ENCODE peak calls at places on chromosomes 13 and 19, in six cellular contexts. D, T, R, G, I and Z are unnamed samples.

GRCh38 chr19:3229888-3230496 is 5.5 kb downstream of the CELF5 start:
- DNase-seq in D (no peak), R (no peak), I (no peak), T (no peak), G (no peak), Z (no peak)

GRCh38 chr19:51102991-51103390 is 5.2 kb downstream of the CTU1 start:
- DNase-seq in G (no peak), D (no peak), R (no peak), I (no peak), T (no peak), Z (no peak)

GRCh38 chr19:45477713-45478453 is 10.1 kb downstream of the FOSB start:
- DNase-seq in T (no peak), R (no peak), I (no peak), G (no peak), D (no peak), Z (no peak)

GRCh38 chr19:43546581-43546980 is 13.6 kb downstream of the ZNF575 start:
- DNase-seq in G (no peak), R (no peak), T (no peak), I (no peak), D (no peak), Z (no peak)

GRCh38 chr13:106103779-106104178 is 431.7 kb downstream of the EFNB2 start:
- DNase-seq in R (no peak), I (no peak), D (no peak), T (no peak), G (no peak), Z (no peak)

GRCh38 chr13:32010137-32010536 is 21.4 kb upstream of the FRY start:
- DNase-seq in G (peak; percentile 21), D (no peak), T (no peak), I (no peak), R (no peak), Z (no peak)

GRCh38 chr19:47239152-47239551 is 8.2 kb upstream of the BBC3 start:
- DNase-seq in R (no peak), T (no peak), G (no peak), I (no peak), D (no peak), Z (no peak)

GRCh38 chr19:19615086-19615485 is 3.4 kb downstream of the PBX4 start:
- DNase-seq in R (no peak), T (no peak), I (no peak), D (no peak), G (no peak), Z (no peak)

GRCh38 chr19:38793186-38793585 is 4.2 kb downstream of the LGALS7B start:
- DNase-seq in I (no peak), D (no peak), T (no peak), R (no peak), G (peak; percentile 32), Z (peak; percentile 3)

GRCh38 chr19:28823338-28823961 is 389.5 kb downstream of the UQCRFS1 start:
- DNase-seq in R (no peak), I (no peak), D (no peak), G (no peak), T (no peak), Z (peak; percentile 54)

GRCh38 chr19:11580665-11581418 is 3.4 kb upstream of the ACP5 start:
- DNase-seq in T (no peak), R (no peak), I (no peak), G (no peak), D (no peak), Z (no peak)

GRCh38 chr13:106083620-106084350 is 451.7 kb downstream of the EFNB2 start:
- DNase-seq in T (no peak), G (peak; percentile 26), I (peak; percentile 41), D (no peak), R (peak; percentile 31), Z (peak; percentile 56)

GRCh38 chr13:98150836-98151489 is 8.1 kb downstream of the FARP1 start:
- DNase-seq in R (no peak), G (no peak), T (no peak), I (no peak), D (no peak), Z (no peak)

GRCh38 chr19:33812388-33813330 is 16.0 kb downstream of the KCTD15 start:
- DNase-seq in D (no peak), G (no peak), R (no peak), T (peak; percentile 56), I (no peak), Z (no peak)

GRCh38 chr13:62357887-62358645 is 942.4 kb upstream of the PCDH20 start:
- DNase-seq in T (no peak), I (peak; percentile 18), G (peak; percentile 5), D (no peak), R (peak; percentile 65), Z (peak; percentile 63)

GRCh38 chr13:71118779-71119364 is 748.1 kb downstream of the DACH1 start:
- DNase-seq in G (no peak), R (no peak), T (no peak), I (no peak), D (no peak), Z (no peak)

GRCh38 chr19:30402790-30403189 is 30.6 kb downstream of the ZNF536 start:
- DNase-seq in I (no peak), D (no peak), G (no peak), R (no peak), T (no peak), Z (peak; percentile 33)

GRCh38 chr13:28324181-28324789 is 170.6 kb downstream of the FLT1 start:
- DNase-seq in G (peak; percentile 62), T (no peak), R (peak; percentile 67), I (no peak), D (peak; percentile 6), Z (peak; percentile 86)

GRCh38 chr13:108428691-108429090 is 159.2 kb downstream of the TNFSF13B start:
- DNase-seq in T (no peak), I (no peak), G (no peak), D (no peak), R (no peak), Z (no peak)

GRCh38 chr13:76335463-76335862 is 550.7 kb downstream of the KCTD12 start:
- DNase-seq in T (no peak), D (no peak), I (no peak), G (no peak), R (no peak), Z (no peak)

GRCh38 chr13:67048793-67049150 is 181.4 kb downstream of the PCDH9 start:
- DNase-seq in D (no peak), T (no peak), G (peak; percentile 66), R (no peak), I (no peak), Z (no peak)

GRCh38 chr19:8557637-8558238 is 19.5 kb downstream of the MYO1F start:
- DNase-seq in T (no peak), D (no peak), R (no peak), I (no peak), G (no peak), Z (no peak)